ENCODE peak calls at places on chromosome 2, in ten cellular contexts. S is neural crest cell, Q is uterus, U is endothelial cell, I is fibroblast of lung, D is foreskin fibroblast, F is GM13977, T is bronchial epithelial cell, J is adrenal gland, B is thoracic aorta. N is an unnamed sample.

GRCh38 chr2:64177315-64177714 is 33.1 kb upstream of the PELI1 start:
- DNase-seq in T (no peak), D (no peak), J (no peak), I (peak; percentile 57), Q (no peak), B (no peak), U (no peak), F (no peak), S (no peak), N (no peak)

GRCh38 chr2:137937246-137937645 is 27.0 kb upstream of the HNMT start:
- DNase-seq in Q (no peak), F (no peak), B (no peak), J (no peak), D (no peak), S (no peak), U (no peak), T (peak; percentile 57), I (no peak), N (no peak)

GRCh38 chr2:120470041-120470716 is 124.2 kb downstream of the INHBB start:
- DNase-seq in U (peak; percentile 44), J (peak; percentile 55), F (no peak), B (peak; percentile 69), I (peak; percentile 97), Q (peak; percentile 71), D (peak; percentile 97), T (peak; percentile 89), S (no peak), N (no peak)

GRCh38 chr2:84849271-84849952 is 31.5 kb downstream of the TRABD2A start:
- DNase-seq in B (no peak), J (no peak), T (peak; percentile 6), D (peak; percentile 53), Q (no peak), S (no peak), U (no peak), I (peak; percentile 61), F (no peak), N (no peak)

GRCh38 chr2:197705912-197706838 is 1.0 kb downstream of the MARS2 start:
- DNase-seq in T (no peak), S (peak; percentile 23), I (peak; percentile 21), Q (no peak), B (no peak), J (peak; percentile 19), U (peak; percentile 44), D (no peak), F (no peak), N (peak; percentile 21)

GRCh38 chr2:42474765-42475454 is 18.9 kb downstream of the KCNG3 start:
- DNase-seq in T (no peak), D (no peak), S (no peak), I (no peak), B (no peak), F (no peak), J (no peak), Q (no peak), U (no peak), N (no peak)

GRCh38 chr2:100234141-100234540 is 88.2 kb downstream of the LONRF2 start:
- DNase-seq in Q (no peak), F (no peak), S (no peak), U (no peak), D (no peak), J (no peak), I (no peak), B (no peak), T (no peak), N (no peak)

GRCh38 chr2:144510206-144510991 is 9.5 kb downstream of the ZEB2 start:
- DNase-seq in J (no peak), Q (no peak), D (peak; percentile 70), U (no peak), I (peak; percentile 72), F (no peak), B (no peak), S (no peak), T (no peak), N (peak; percentile 45)

GRCh38 chr2:214504599-214505376 is 93.9 kb downstream of the VWC2L start:
- DNase-seq in B (no peak), F (no peak), I (no peak), T (no peak), J (no peak), U (no peak), Q (no peak), S (no peak), D (no peak), N (no peak)

GRCh38 chr2:214503568-214503967 is 92.7 kb downstream of the VWC2L start:
- DNase-seq in Q (no peak), J (no peak), S (no peak), D (no peak), B (no peak), T (no peak), I (no peak), U (no peak), F (no peak), N (no peak)

GRCh38 chr2:214507032-214507431 is 96.2 kb downstream of the VWC2L start:
- DNase-seq in Q (no peak), F (no peak), U (no peak), B (no peak), S (no peak), D (no peak), T (no peak), J (no peak), I (no peak), N (no peak)
- TF ChIP-seq CTCF in Q (no peak), F (no peak), U (no peak), B (no peak), S (no peak), D (no peak), T (no peak), J (no peak), I (no peak), N (no peak)

DNA sequence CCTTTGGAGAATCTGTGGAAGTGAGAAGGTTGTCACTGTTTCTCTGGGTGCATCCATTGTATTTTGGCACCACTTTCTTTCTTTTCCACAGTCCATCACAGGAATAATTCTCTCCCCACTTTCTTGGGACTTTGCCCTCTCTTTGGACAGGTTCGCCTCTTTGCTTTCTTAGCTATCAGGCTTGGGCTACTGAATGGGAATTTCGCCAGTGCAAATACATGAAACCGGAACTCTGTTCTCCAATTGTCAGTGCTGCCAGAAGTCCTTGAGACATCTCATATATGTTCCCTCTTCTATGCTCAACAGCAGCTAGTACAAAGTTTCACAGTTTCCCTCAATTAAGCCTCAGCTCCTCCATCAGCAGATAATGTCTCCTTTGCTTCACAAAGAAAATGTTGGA is 76.2 kb downstream of the NABP1 start:
- DNase-seq in Q (no peak), J (no peak), U (no peak), D (no peak), B (no peak), F (no peak), S (no peak), T (no peak), I (no peak), N (no peak)
- TF ChIP-seq CTCF in Q (no peak), J (no peak), U (no peak), D (no peak), B (no peak), F (no peak), S (no peak), T (no peak), I (no peak), N (no peak)

GRCh38 chr2:230914886-230915285 is 10.2 kb downstream of the GPR55 start:
- DNase-seq in D (no peak), S (no peak), U (no peak), B (no peak), T (no peak), F (no peak), I (no peak), Q (no peak), J (no peak), N (no peak)

GRCh38 chr2:230915297-230915696 is 9.7 kb downstream of the GPR55 start:
- DNase-seq in F (no peak), T (no peak), U (no peak), J (no peak), I (no peak), D (no peak), Q (no peak), S (no peak), B (no peak), N (no peak)

GRCh38 chr2:230912046-230912445 is 13.0 kb downstream of the GPR55 start:
- DNase-seq in F (no peak), I (no peak), Q (no peak), J (no peak), U (no peak), S (no peak), D (no peak), B (no peak), T (no peak), N (no peak)

GRCh38 chr2:230913812-230914211 is 11.2 kb downstream of the GPR55 start:
- DNase-seq in Q (no peak), J (no peak), S (no peak), T (no peak), U (no peak), F (no peak), B (no peak), I (no peak), D (no peak), N (peak; percentile 49)

GRCh38 chr2:230913406-230913805 is 11.6 kb downstream of the GPR55 start:
- DNase-seq in F (no peak), Q (no peak), D (no peak), U (no peak), S (no peak), J (no peak), T (no peak), B (no peak), I (peak; percentile 17), N (peak; percentile 51)
- TF ChIP-seq CTCF in F (peak; percentile 38), Q (peak; percentile 59), D (peak; percentile 29), U (peak; percentile 63), S (peak; percentile 54), J (peak; percentile 43), T (peak; percentile 35), B (peak; percentile 54), I (peak; percentile 30), N (peak; percentile 60)

GRCh38 chr2:33672896-33673295 is 73.8 kb upstream of the FAM98A start:
- DNase-seq in J (no peak), S (no peak), T (no peak), Q (no peak), D (no peak), B (no peak), F (no peak), I (no peak), U (no peak), N (no peak)

GRCh38 chr2:33673937-33674336 is 74.8 kb upstream of the FAM98A start:
- DNase-seq in I (peak; percentile 22), U (no peak), B (no peak), T (peak; percentile 17), Q (no peak), F (peak; percentile 12), D (no peak), J (no peak), S (no peak), N (peak; percentile 11)

GRCh38 chr2:33672389-33672788 is 73.3 kb upstream of the FAM98A start:
- DNase-seq in F (no peak), U (no peak), I (no peak), T (no peak), Q (no peak), B (no peak), D (no peak), J (no peak), S (no peak), N (no peak)

GRCh38 chr2:33671198-33671597 is 72.1 kb upstream of the FAM98A start:
- DNase-seq in T (no peak), J (no peak), B (no peak), U (no peak), F (no peak), Q (no peak), D (no peak), S (no peak), I (no peak), N (no peak)

DNA sequence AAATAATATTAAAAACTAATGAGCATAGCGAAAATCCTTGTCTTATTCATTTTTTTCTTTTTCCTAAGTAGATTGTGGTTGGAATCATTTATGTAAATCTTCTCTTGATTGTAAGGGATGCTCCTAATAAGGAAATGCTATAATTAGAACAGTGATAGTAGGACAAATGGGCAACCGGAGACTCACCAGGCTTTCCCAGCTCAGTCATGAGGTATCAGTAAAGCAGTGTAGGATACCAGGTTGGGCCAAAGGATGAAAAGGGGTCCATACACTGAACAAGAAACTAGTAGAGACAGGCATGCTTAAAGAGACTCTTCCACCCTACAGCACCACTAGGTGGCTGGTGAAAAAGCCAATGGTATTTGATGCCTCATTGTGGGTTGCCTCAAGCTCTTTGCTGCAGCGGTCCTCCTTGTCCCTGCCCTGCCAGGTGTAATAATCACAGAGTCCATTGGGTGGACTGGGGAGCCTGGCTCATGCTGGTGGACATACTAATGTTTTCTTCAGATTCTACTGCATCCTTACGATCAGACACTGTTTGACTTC is 71.4 kb upstream of the FAM98A start:
- DNase-seq in J (no peak), I (no peak), B (no peak), T (no peak), Q (no peak), D (no peak), F (no peak), S (no peak), U (no peak), N (no peak)
- TF ChIP-seq CTCF in J (no peak), I (no peak), B (no peak), T (peak; percentile 14), Q (no peak), D (no peak), F (no peak), S (peak; percentile 21), U (peak; percentile 25), N (no peak)

N was measured in GM20000.